ENCODE peak calls at places on chromosomes 13 and 19, in nine cellular contexts. G, A, O, S, Q, D, J, R and X are unnamed samples.

GRCh38 chr13:93265800-93266199 is 39.2 kb downstream of the GPC6 start:
- DNase-seq in G (no peak), S (no peak), O (no peak), R (no peak), J (no peak), Q (no peak), D (no peak), A (no peak), X (no peak)

GRCh38 chr19:43437712-43438111 is 23.0 kb downstream of the TEX101 start:
- DNase-seq in J (no peak), Q (no peak), R (no peak), D (no peak), A (no peak), O (no peak), G (no peak), S (no peak), X (no peak)

GRCh38 chr13:62060570-62060969 is 644.9 kb upstream of the PCDH20 start:
- DNase-seq in J (no peak), Q (no peak), G (no peak), A (no peak), R (no peak), S (no peak), O (no peak), D (no peak), X (no peak)

GRCh38 chr19:29845576-29846176 is 33.9 kb downstream of the CCNE1 start:
- DNase-seq in G (peak), R (no peak), S (no peak), A (peak), Q (peak), O (no peak), D (peak), J (no peak), X (no peak)

GRCh38 chr19:30049226-30049625 is 107.2 kb downstream of the URI1 start:
- DNase-seq in R (no peak), J (no peak), O (no peak), A (no peak), Q (no peak), S (no peak), D (no peak), G (no peak), X (no peak)

GRCh38 chr13:101514695-101515275 is 62.3 kb downstream of the ITGBL1 start:
- DNase-seq in J (peak), O (no peak), Q (peak), A (no peak), G (peak), D (peak), R (no peak), S (no peak), X (peak)

GRCh38 chr13:37679043-37679442 is 80.5 kb upstream of the POSTN start:
- DNase-seq in O (no peak), S (no peak), R (no peak), Q (no peak), A (no peak), J (no peak), D (no peak), G (no peak), X (no peak)

GRCh38 chr19:10315335-10316214 is at the start of gene FDX2:
- DNase-seq in R (peak), S (peak), A (peak), D (peak), O (no peak), Q (peak), G (peak), J (no peak), X (peak)

GRCh38 chr13:30936920-30937319 is 4.5 kb downstream of the TEX26 start:
- DNase-seq in O (no peak), S (no peak), G (no peak), Q (no peak), J (no peak), R (no peak), D (no peak), A (no peak), X (no peak)

GRCh38 chr13:113724780-113725315 is 34.2 kb upstream of the TMEM255B start:
- DNase-seq in R (peak), O (peak), A (peak), S (peak), G (peak), J (no peak), Q (peak), D (peak), X (peak)

GRCh38 chr13:113729329-113730019 is 29.6 kb upstream of the TMEM255B start:
- DNase-seq in G (peak), S (peak), Q (peak), A (no peak), R (no peak), J (no peak), O (no peak), D (no peak), X (peak)

GRCh38 chr13:113728571-113729054 is 30.4 kb upstream of the TMEM255B start:
- DNase-seq in O (no peak), S (peak), D (no peak), G (no peak), Q (no peak), J (no peak), R (no peak), A (no peak), X (no peak)

GRCh38 chr13:113724016-113724758 is 34.8 kb upstream of the TMEM255B start:
- DNase-seq in D (no peak), G (no peak), Q (no peak), R (no peak), O (no peak), A (no peak), J (no peak), S (peak), X (no peak)

DNA sequence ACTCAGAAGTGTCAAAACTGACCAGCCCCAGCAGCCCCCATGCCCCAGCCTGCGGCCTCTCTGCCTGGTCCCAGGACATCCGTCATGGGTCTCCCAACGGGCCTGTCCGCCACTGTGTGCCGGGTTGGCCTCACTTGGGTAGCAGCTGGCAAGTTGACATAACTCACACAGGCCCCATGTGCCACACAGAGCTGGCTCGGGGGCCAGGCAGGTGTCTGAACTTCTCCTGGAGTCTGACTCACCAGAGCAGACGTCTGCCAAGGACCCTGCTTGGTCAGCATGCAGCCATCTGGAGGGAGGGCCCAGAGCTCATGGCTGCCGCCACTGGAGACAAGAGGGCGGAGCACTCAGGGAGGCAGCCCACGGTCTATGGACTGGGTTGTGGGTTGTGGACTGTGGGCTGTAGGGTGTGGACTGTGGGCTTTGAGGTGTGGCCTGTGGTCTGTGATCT is 32.0 kb upstream of the TMEM255B start:
- DNase-seq in R (no peak), G (peak), A (no peak), S (peak), O (no peak), D (peak), Q (no peak), J (no peak), X (peak)
- TF ChIP-seq CTCF in R (no peak), G (no peak), A (no peak), S (no peak), O (no peak), D (peak), Q (no peak), J (no peak), X (no peak)

DNA sequence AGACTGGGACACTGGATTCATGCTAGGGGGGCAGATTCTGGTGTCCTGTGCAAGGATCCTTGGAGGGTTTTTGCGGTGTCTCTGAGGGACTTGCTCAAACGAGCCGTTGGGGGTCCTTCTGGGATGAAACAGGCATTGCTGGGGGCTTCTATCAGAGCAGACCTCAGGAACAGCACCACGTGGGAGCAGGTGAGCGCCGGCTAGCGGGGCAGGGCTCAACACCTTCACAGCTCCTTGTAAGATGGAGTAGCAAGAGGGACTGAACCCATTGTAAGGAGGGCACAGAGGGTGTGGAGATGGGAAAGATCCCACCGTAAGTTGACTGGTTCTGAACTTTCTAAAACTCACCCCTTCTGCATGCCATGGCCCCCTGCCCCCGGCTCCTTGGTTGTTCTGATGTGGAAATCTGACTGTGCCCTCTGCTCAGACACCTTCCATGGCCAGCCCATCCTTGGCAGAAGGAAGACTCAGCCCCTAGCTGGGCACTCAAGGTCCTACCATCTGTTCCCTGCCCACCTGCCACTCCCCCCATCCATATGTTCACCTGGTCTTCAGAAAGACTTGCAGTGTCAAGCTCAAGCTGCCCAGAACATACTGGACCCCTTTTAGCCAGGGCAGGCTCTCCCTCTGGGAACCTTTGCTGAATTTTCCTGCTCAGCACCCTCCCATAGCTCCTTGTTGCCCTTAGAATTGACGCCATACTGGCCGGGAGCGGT is 1.2 kb downstream of the SLC27A1 start:
- DNase-seq in D (no peak), Q (no peak), G (no peak), O (no peak), J (no peak), R (no peak), S (no peak), A (no peak), X (no peak)
- H3K4me3 ChIP-seq in D (peak), Q (peak), G (peak), O (peak), J (peak), R (peak), S (no peak), A (no peak), X (peak)

GRCh38 chr13:88937381-88937780 is 1266.2 kb downstream of the SLITRK5 start:
- DNase-seq in O (no peak), Q (no peak), D (no peak), G (no peak), S (no peak), R (no peak), J (no peak), A (no peak), X (no peak)
- TF ChIP-seq CTCF in O (no peak), Q (no peak), D (no peak), G (no peak), S (no peak), R (no peak), J (no peak), A (no peak), X (no peak)

DNA sequence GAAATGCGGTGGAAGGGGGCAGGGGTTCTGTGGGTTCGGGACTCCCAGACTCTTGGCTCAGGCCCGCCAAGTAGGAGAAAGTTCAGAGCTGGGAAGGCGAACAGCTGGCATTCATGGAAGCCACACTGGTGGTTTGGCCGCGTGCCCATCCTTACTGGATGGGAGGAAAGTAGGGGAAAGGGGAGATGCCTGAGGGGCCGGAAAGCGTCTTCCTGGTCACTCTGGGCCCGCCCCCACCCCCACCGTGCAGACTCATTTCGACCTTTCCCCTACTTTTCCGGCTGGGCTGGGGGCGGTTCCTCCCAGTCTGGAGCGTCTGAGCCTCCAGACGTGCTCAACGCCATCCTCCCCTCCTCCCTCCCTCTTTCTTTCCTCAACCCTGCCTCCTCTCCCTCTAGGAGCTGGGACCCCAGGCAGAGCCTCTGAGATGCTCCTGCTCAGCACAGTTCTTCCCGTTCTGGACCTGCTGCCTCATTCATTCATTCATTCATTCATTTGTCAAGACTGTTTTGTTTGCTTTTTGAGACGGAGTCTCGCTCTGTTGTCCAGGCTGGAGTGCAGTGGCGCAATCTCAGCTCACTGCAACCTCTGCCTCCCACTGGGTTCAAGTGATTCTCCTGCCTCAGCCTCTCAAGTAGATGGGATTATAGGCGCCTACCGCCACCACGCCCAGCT is 3.5 kb downstream of the ANGPTL4 start:
- DNase-seq in R (peak), D (peak), G (peak), S (peak), O (no peak), A (peak), J (peak), Q (peak), X (peak)
- H3K4me3 ChIP-seq in R (no peak), D (peak), G (peak), S (no peak), O (peak), A (no peak), J (peak), Q (no peak), X (peak)